ENCODE peak calls at places on chromosomes 6 and 20, in four cellular contexts. D, U, E and J are unnamed samples.

GRCh38 chr6:137182654-137183073 is 9.2 kb upstream of the IL22RA2 start:
- DNase-seq in E (no peak), U (no peak), D (no peak), J (no peak)

GRCh38 chr20:63642518-63643247 is 10.5 kb downstream of the STMN3 start:
- DNase-seq in U (peak), E (no peak), D (no peak), J (no peak)

GRCh38 chr6:74891358-74891811 is 314.5 kb downstream of the COL12A1 start:
- DNase-seq in D (no peak), E (no peak), U (no peak), J (no peak)

GRCh38 chr6:14108571-14109410 is 8.8 kb upstream of the CD83 start:
- DNase-seq in D (peak), U (no peak), E (no peak), J (peak)

GRCh38 chr6:113539202-113539601 is 317.9 kb upstream of the MARCKS start:
- DNase-seq in D (no peak), E (no peak), U (no peak), J (no peak)

GRCh38 chr6:157838718-157839430 is 15.8 kb downstream of the SNX9 start:
- DNase-seq in U (no peak), D (peak), E (peak), J (no peak)

GRCh38 chr6:47153066-47153755 is 111.1 kb upstream of the ADGRF1 start:
- DNase-seq in D (no peak), E (no peak), U (no peak), J (peak)

GRCh38 chr6:711925-712324 is 19.0 kb upstream of the EXOC2 start:
- DNase-seq in U (no peak), D (no peak), E (no peak), J (no peak)

GRCh38 chr6:692356-692851 is 535 bp downstream of the EXOC2 start:
- DNase-seq in E (peak), D (peak), U (peak), J (peak)

GRCh38 chr6:33583591-33584155 is 3.6 kb upstream of the BAK1 start:
- DNase-seq in E (no peak), U (no peak), D (no peak), J (peak)

GRCh38 chr6:133916650-133917151 is 27.8 kb downstream of the TCF21 start:
- DNase-seq in E (no peak), D (peak), U (peak), J (peak)

GRCh38 chr6:43764767-43765166 is 5.2 kb upstream of the VEGFA start:
- DNase-seq in D (no peak), E (no peak), U (peak), J (no peak)

GRCh38 chr20:57605878-57606277 is 14.3 kb downstream of the ZBP1 start:
- DNase-seq in U (no peak), D (no peak), E (no peak), J (no peak)

GRCh38 chr6:9139762-9140161 is 704.4 kb upstream of the SLC35B3 start:
- DNase-seq in D (peak), E (peak), U (no peak), J (no peak)

GRCh38 chr6:135496805-135497411 is 632 bp downstream of the AHI1 start:
- DNase-seq in D (no peak), U (no peak), E (no peak), J (no peak)

GRCh38 chr6:135493218-135493961 is 4.2 kb downstream of the AHI1 start:
- DNase-seq in D (no peak), U (no peak), E (no peak), J (no peak)

GRCh38 chr6:135499441-135500340 is 2.2 kb upstream of the AHI1 start:
- DNase-seq in U (no peak), D (no peak), E (no peak), J (no peak)

GRCh38 chr6:135498178-135498841 is 770 bp upstream of the AHI1 start:
- DNase-seq in E (peak), D (peak), U (peak), J (peak)

GRCh38 chr6:135497412-135498177 is at the start of gene AHI1:
- DNase-seq in E (peak), D (peak), U (peak), J (peak)
- TF ChIP-seq CTCF in E (no peak), D (no peak), U (peak), J (no peak)

DNA sequence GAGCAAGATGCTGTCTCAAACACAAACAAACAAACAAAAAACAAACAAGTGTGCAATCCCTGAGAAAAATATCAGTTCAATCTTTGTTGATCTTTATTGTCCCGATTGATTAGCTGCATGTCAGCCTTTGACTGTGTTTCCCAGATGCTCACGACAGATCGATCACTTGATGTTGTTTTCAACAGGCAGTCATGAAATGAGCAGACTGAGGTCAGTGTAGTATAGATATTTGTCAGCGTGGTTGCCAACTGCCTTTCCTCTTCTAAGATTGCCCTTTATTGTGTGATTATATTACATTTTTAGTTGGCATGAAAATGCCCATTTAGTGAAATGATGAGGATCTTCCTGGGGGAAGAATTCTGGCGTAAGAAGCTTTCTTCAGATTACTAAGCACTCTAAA is 25.6 kb downstream of the UTRN start:
- DNase-seq in E (no peak), U (no peak), D (no peak), J (no peak)
- TF ChIP-seq CTCF in E (no peak), U (no peak), D (no peak), J (no peak)

GRCh38 chr6:160070831-160071230 is 50.8 kb upstream of the SLC22A1 start:
- DNase-seq in E (no peak), U (no peak), D (no peak), J (no peak)

GRCh38 chr6:160073272-160073671 is 48.3 kb upstream of the SLC22A1 start:
- DNase-seq in E (no peak), D (no peak), U (no peak), J (no peak)

GRCh38 chr6:160069459-160069858 is 52.2 kb upstream of the SLC22A1 start:
- DNase-seq in E (no peak), D (no peak), U (no peak), J (no peak)

GRCh38 chr6:160070427-160070826 is 51.2 kb upstream of the SLC22A1 start:
- DNase-seq in E (no peak), D (no peak), U (no peak), J (no peak)

GRCh38 chr6:160071805-160072687 is 49.6 kb upstream of the SLC22A1 start:
- DNase-seq in E (no peak), U (no peak), D (no peak), J (no peak)
- TF ChIP-seq CTCF in E (peak), U (no peak), D (peak), J (peak)

GRCh38 chr6:106163446-106163965 is 77.4 kb downstream of the PRDM1 start:
- DNase-seq in U (peak), E (no peak), D (no peak), J (no peak)
- TF ChIP-seq CTCF in U (no peak), E (no peak), D (no peak), J (no peak)